ENCODE peak calls at places on chromosomes 12 and 14, in nine cellular contexts. One of them, this sample, is unnamed.

GRCh38 chr14:69804902-69805301 is 7.9 kb upstream of the SLC10A1 start:
- DNase-seq in effector memory CD4-positive, alpha-beta T cell: no peak
- DNase-seq in endothelial cell: no peak
- DNase-seq in NCI-H460: no peak
- DNase-seq in thoracic aorta: no peak
- DNase-seq in posterior cingulate gyrus: no peak
- DNase-seq in MCF 10A: no peak
- DNase-seq in dorsolateral prefrontal cortex: no peak
- DNase-seq in stimulated activated CD4-positive, alpha-beta T cell treated with anti-CD3 and anti-CD28 coated beads, Interleukin-4, amount 100 ng/mL, for 24 hours: no peak
- DNase-seq in this sample: no peak

GRCh38 chr12:113071427-113072112 is 15.0 kb downstream of the DTX1 start:
- DNase-seq in NCI-H460: no peak
- DNase-seq in endothelial cell: no peak
- DNase-seq in effector memory CD4-positive, alpha-beta T cell: no peak
- DNase-seq in thoracic aorta: no peak
- DNase-seq in MCF 10A: no peak
- DNase-seq in dorsolateral prefrontal cortex: peak
- DNase-seq in stimulated activated CD4-positive, alpha-beta T cell treated with anti-CD3 and anti-CD28 coated beads, Interleukin-4, amount 100 ng/mL, for 24 hours: no peak
- DNase-seq in posterior cingulate gyrus: no peak
- DNase-seq in this sample: peak

GRCh38 chr12:131135311-131135785 is 181.6 kb downstream of the ADGRD1 start:
- DNase-seq in thoracic aorta: no peak
- DNase-seq in posterior cingulate gyrus: no peak
- DNase-seq in dorsolateral prefrontal cortex: no peak
- DNase-seq in MCF 10A: no peak
- DNase-seq in effector memory CD4-positive, alpha-beta T cell: no peak
- DNase-seq in endothelial cell: no peak
- DNase-seq in stimulated activated CD4-positive, alpha-beta T cell treated with anti-CD3 and anti-CD28 coated beads, Interleukin-4, amount 100 ng/mL, for 24 hours: no peak
- DNase-seq in NCI-H460: no peak
- DNase-seq in this sample: no peak

GRCh38 chr12:75099215-75099614 is 110.4 kb downstream of the KCNC2 start:
- DNase-seq in stimulated activated CD4-positive, alpha-beta T cell treated with anti-CD3 and anti-CD28 coated beads, Interleukin-4, amount 100 ng/mL, for 24 hours: no peak
- DNase-seq in endothelial cell: no peak
- DNase-seq in effector memory CD4-positive, alpha-beta T cell: no peak
- DNase-seq in posterior cingulate gyrus: no peak
- DNase-seq in dorsolateral prefrontal cortex: no peak
- DNase-seq in thoracic aorta: no peak
- DNase-seq in NCI-H460: no peak
- DNase-seq in MCF 10A: no peak
- DNase-seq in this sample: no peak

GRCh38 chr12:111196532-111196931 is 172.4 kb downstream of the PHETA1 start:
- DNase-seq in MCF 10A: no peak
- DNase-seq in endothelial cell: no peak
- DNase-seq in stimulated activated CD4-positive, alpha-beta T cell treated with anti-CD3 and anti-CD28 coated beads, Interleukin-4, amount 100 ng/mL, for 24 hours: no peak
- DNase-seq in effector memory CD4-positive, alpha-beta T cell: no peak
- DNase-seq in NCI-H460: no peak
- DNase-seq in thoracic aorta: no peak
- DNase-seq in posterior cingulate gyrus: no peak
- DNase-seq in dorsolateral prefrontal cortex: no peak
- DNase-seq in this sample: no peak

GRCh38 chr12:90729741-90730140 is 225.2 kb downstream of the CCER1 start:
- DNase-seq in thoracic aorta: no peak
- DNase-seq in posterior cingulate gyrus: no peak
- DNase-seq in endothelial cell: no peak
- DNase-seq in stimulated activated CD4-positive, alpha-beta T cell treated with anti-CD3 and anti-CD28 coated beads, Interleukin-4, amount 100 ng/mL, for 24 hours: no peak
- DNase-seq in NCI-H460: no peak
- DNase-seq in effector memory CD4-positive, alpha-beta T cell: no peak
- DNase-seq in dorsolateral prefrontal cortex: no peak
- DNase-seq in MCF 10A: peak
- DNase-seq in this sample: no peak

GRCh38 chr14:85867450-85867849 is 337.5 kb downstream of the FLRT2 start:
- DNase-seq in NCI-H460: peak
- DNase-seq in posterior cingulate gyrus: no peak
- DNase-seq in effector memory CD4-positive, alpha-beta T cell: no peak
- DNase-seq in MCF 10A: no peak
- DNase-seq in stimulated activated CD4-positive, alpha-beta T cell treated with anti-CD3 and anti-CD28 coated beads, Interleukin-4, amount 100 ng/mL, for 24 hours: no peak
- DNase-seq in dorsolateral prefrontal cortex: no peak
- DNase-seq in thoracic aorta: no peak
- DNase-seq in endothelial cell: peak
- DNase-seq in this sample: no peak

GRCh38 chr12:131111446-131111845 is 157.7 kb downstream of the ADGRD1 start:
- DNase-seq in NCI-H460: no peak
- DNase-seq in MCF 10A: no peak
- DNase-seq in endothelial cell: no peak
- DNase-seq in dorsolateral prefrontal cortex: no peak
- DNase-seq in stimulated activated CD4-positive, alpha-beta T cell treated with anti-CD3 and anti-CD28 coated beads, Interleukin-4, amount 100 ng/mL, for 24 hours: no peak
- DNase-seq in posterior cingulate gyrus: no peak
- DNase-seq in effector memory CD4-positive, alpha-beta T cell: no peak
- DNase-seq in thoracic aorta: no peak
- DNase-seq in this sample: no peak

GRCh38 chr14:59342516-59343484 is 122.4 kb downstream of the GPR135 start:
- DNase-seq in MCF 10A: no peak
- DNase-seq in endothelial cell: no peak
- DNase-seq in NCI-H460: no peak
- DNase-seq in stimulated activated CD4-positive, alpha-beta T cell treated with anti-CD3 and anti-CD28 coated beads, Interleukin-4, amount 100 ng/mL, for 24 hours: no peak
- DNase-seq in posterior cingulate gyrus: no peak
- DNase-seq in effector memory CD4-positive, alpha-beta T cell: no peak
- DNase-seq in dorsolateral prefrontal cortex: no peak
- DNase-seq in thoracic aorta: no peak
- DNase-seq in this sample: no peak

GRCh38 chr12:114838480-114838879 is 154.5 kb upstream of the TBX3 start:
- DNase-seq in dorsolateral prefrontal cortex: no peak
- DNase-seq in NCI-H460: no peak
- DNase-seq in posterior cingulate gyrus: no peak
- DNase-seq in thoracic aorta: no peak
- DNase-seq in effector memory CD4-positive, alpha-beta T cell: no peak
- DNase-seq in stimulated activated CD4-positive, alpha-beta T cell treated with anti-CD3 and anti-CD28 coated beads, Interleukin-4, amount 100 ng/mL, for 24 hours: no peak
- DNase-seq in MCF 10A: no peak
- DNase-seq in endothelial cell: no peak
- DNase-seq in this sample: no peak

GRCh38 chr12:120463712-120464111 is 5.8 kb downstream of the SRSF9 start:
- DNase-seq in posterior cingulate gyrus: no peak
- DNase-seq in endothelial cell: no peak
- DNase-seq in thoracic aorta: no peak
- DNase-seq in stimulated activated CD4-positive, alpha-beta T cell treated with anti-CD3 and anti-CD28 coated beads, Interleukin-4, amount 100 ng/mL, for 24 hours: no peak
- DNase-seq in dorsolateral prefrontal cortex: no peak
- DNase-seq in MCF 10A: no peak
- DNase-seq in effector memory CD4-positive, alpha-beta T cell: no peak
- DNase-seq in NCI-H460: no peak
- DNase-seq in this sample: no peak

GRCh38 chr12:119328111-119328510 is 6.4 kb upstream of the CCDC60 start:
- DNase-seq in endothelial cell: peak
- DNase-seq in dorsolateral prefrontal cortex: no peak
- DNase-seq in posterior cingulate gyrus: no peak
- DNase-seq in MCF 10A: no peak
- DNase-seq in effector memory CD4-positive, alpha-beta T cell: no peak
- DNase-seq in NCI-H460: peak
- DNase-seq in stimulated activated CD4-positive, alpha-beta T cell treated with anti-CD3 and anti-CD28 coated beads, Interleukin-4, amount 100 ng/mL, for 24 hours: no peak
- DNase-seq in thoracic aorta: no peak
- DNase-seq in this sample: peak

GRCh38 chr12:108566452-108566851 is 4.1 kb downstream of the ISCU start:
- DNase-seq in effector memory CD4-positive, alpha-beta T cell: no peak
- DNase-seq in endothelial cell: no peak
- DNase-seq in thoracic aorta: no peak
- DNase-seq in posterior cingulate gyrus: no peak
- DNase-seq in MCF 10A: no peak
- DNase-seq in stimulated activated CD4-positive, alpha-beta T cell treated with anti-CD3 and anti-CD28 coated beads, Interleukin-4, amount 100 ng/mL, for 24 hours: no peak
- DNase-seq in NCI-H460: no peak
- DNase-seq in dorsolateral prefrontal cortex: no peak
- DNase-seq in this sample: no peak

This sample was measured in HepG2.